ENCODE peak calls at places on chromosomes 2 and 18, in nine cellular contexts. L is NCI-H2029, A is activated T-helper 1 cell treated with Interleukin-2 at 50 U/mL for 16 hours, E is NCI-H345, J is D341Med, Y is breast epithelium, G is HFF-Myc, R is HEK293T, M is cardiac fibroblast. C is an unnamed sample.

GRCh38 chr2:19797871-19798270 is 103.9 kb downstream of the TTC32 start:
- DNase-seq in L (no peak), A (no peak), E (no peak), J (no peak), Y (no peak), G (no peak), R (no peak), M (no peak), C (no peak)

GRCh38 chr2:234450431-234451095 is 46.3 kb downstream of the ARL4C start:
- DNase-seq in L (no peak), A (no peak), E (no peak), J (no peak), Y (no peak), G (no peak), R (no peak), M (no peak), C (no peak)

GRCh38 chr2:47073217-47073616 is 81.9 kb downstream of the STPG4 start:
- DNase-seq in L (no peak), A (no peak), E (no peak), J (no peak), Y (no peak), G (no peak), R (no peak), M (no peak), C (no peak)

GRCh38 chr18:37805773-37806380 is 240.3 kb upstream of the CELF4 start:
- DNase-seq in L (no peak), A (no peak), E (no peak), J (peak), Y (no peak), G (no peak), R (no peak), M (no peak), C (no peak)

GRCh38 chr2:127029652-127030051 is 77.3 kb downstream of the BIN1 start:
- DNase-seq in L (no peak), A (no peak), E (no peak), J (no peak), Y (no peak), G (no peak), R (no peak), M (peak), C (no peak)

GRCh38 chr2:220228310-220229006 is 601.0 kb downstream of the SLC4A3 start:
- DNase-seq in L (no peak), A (no peak), E (no peak), J (no peak), Y (no peak), G (peak), R (peak), M (peak), C (peak)

GRCh38 chr2:200738590-200738989 is 73.1 kb upstream of the BZW1 start:
- DNase-seq in L (no peak), A (no peak), E (no peak), J (no peak), Y (no peak), G (no peak), R (no peak), M (no peak), C (no peak)

GRCh38 chr2:113275556-113276215 is 3.0 kb downstream of the PAX8 start:
- DNase-seq in L (no peak), A (no peak), E (no peak), J (peak), Y (no peak), G (no peak), R (no peak), M (no peak), C (no peak)

GRCh38 chr2:73071452-73072399 is at the start of gene SFXN5:
- DNase-seq in L (peak), A (peak), E (peak), J (peak), Y (peak), G (peak), R (peak), M (peak), C (peak)

GRCh38 chr2:157822993-157823392 is 53.1 kb downstream of the ACVR1 start:
- DNase-seq in L (no peak), A (no peak), E (no peak), J (no peak), Y (no peak), G (no peak), R (no peak), M (peak), C (no peak)

GRCh38 chr2:227454323-227454860 is 17.6 kb upstream of the AGFG1 start:
- DNase-seq in L (no peak), A (no peak), E (no peak), J (no peak), Y (no peak), G (no peak), R (no peak), M (no peak), C (no peak)

GRCh38 chr2:101040761-101041160 is 38.7 kb downstream of the RPL31 start:
- DNase-seq in L (no peak), A (no peak), E (no peak), J (no peak), Y (no peak), G (no peak), R (no peak), M (peak), C (no peak)

GRCh38 chr2:151637284-151637781 is 96.9 kb downstream of the NEB start:
- DNase-seq in L (no peak), A (peak), E (no peak), J (no peak), Y (no peak), G (no peak), R (no peak), M (no peak), C (no peak)

GRCh38 chr2:111905990-111906735 is 7.8 kb downstream of the MERTK start:
- DNase-seq in L (no peak), A (no peak), E (no peak), J (no peak), Y (no peak), G (no peak), R (no peak), M (peak), C (no peak)

GRCh38 chr2:177165731-177166711 is 46.6 kb upstream of the HNRNPA3 start:
- DNase-seq in L (no peak), A (no peak), E (peak), J (no peak), Y (no peak), G (no peak), R (no peak), M (peak), C (no peak)

GRCh38 chr2:240820014-240820606 is at the start of gene KIF1A:
- DNase-seq in L (peak), A (no peak), E (peak), J (peak), Y (no peak), G (no peak), R (peak), M (no peak), C (no peak)

GRCh38 chr2:34705556-34706247 is 1106.6 kb upstream of the FAM98A start:
- DNase-seq in L (no peak), A (no peak), E (no peak), J (no peak), Y (no peak), G (no peak), R (no peak), M (no peak), C (no peak)

GRCh38 chr2:42834161-42834560 is 41.8 kb upstream of the HAAO start:
- DNase-seq in L (no peak), A (no peak), E (no peak), J (no peak), Y (no peak), G (no peak), R (no peak), M (no peak), C (no peak)

GRCh38 chr2:106561356-106561755 is 74.2 kb downstream of the CD8B2 start:
- DNase-seq in L (peak), A (no peak), E (peak), J (no peak), Y (no peak), G (no peak), R (no peak), M (no peak), C (no peak)

GRCh38 chr18:33711514-33711913 is 133.5 kb downstream of the ASXL3 start:
- DNase-seq in L (no peak), A (no peak), E (no peak), J (peak), Y (no peak), G (no peak), R (no peak), M (no peak), C (no peak)

GRCh38 chr2:139721454-139721995 is 941.3 kb upstream of the NXPH2 start:
- DNase-seq in L (no peak), A (no peak), E (peak), J (no peak), Y (no peak), G (no peak), R (no peak), M (no peak), C (no peak)

GRCh38 chr2:205975082-205975949 is 110.7 kb downstream of the INO80D start:
- DNase-seq in L (no peak), A (no peak), E (no peak), J (no peak), Y (no peak), G (no peak), R (no peak), M (peak), C (no peak)

GRCh38 chr18:54662986-54663385 is 71.9 kb downstream of the DYNAP start:
- DNase-seq in L (no peak), A (no peak), E (no peak), J (no peak), Y (no peak), G (no peak), R (no peak), M (no peak), C (no peak)

GRCh38 chr2:43800894-43801293 is 27.1 kb downstream of the DYNC2LI1 start:
- DNase-seq in L (no peak), A (no peak), E (no peak), J (no peak), Y (no peak), G (no peak), R (no peak), M (no peak), C (no peak)

GRCh38 chr2:46669996-46670793 is 190.8 kb downstream of the TMEM247 start:
- DNase-seq in L (no peak), A (no peak), E (no peak), J (peak), Y (no peak), G (no peak), R (no peak), M (peak), C (no peak)

GRCh38 chr2:48415765-48416515 is 114.0 kb upstream of the STON1 start:
- DNase-seq in L (no peak), A (no peak), E (peak), J (no peak), Y (no peak), G (no peak), R (no peak), M (peak), C (no peak)

C was measured in AG04450.